ENCODE peak calls at places on chromosomes 13 and 19, in four cellular contexts. E, M, A and J are unnamed samples. For H3K4me1, the result is how much of the 10 kb centered on the place peaks cover.

GRCh38 chr13:50365300-50365682 is 350.0 kb downstream of the KCNRG start:
- DNase-seq in E (no peak), M (no peak), A (no peak), J (no peak)

GRCh38 chr13:43154083-43154739 is 130.8 kb downstream of the DNAJC15 start:
- DNase-seq in E (no peak), M (no peak), A (no peak), J (no peak)

GRCh38 chr19:1161716-1162115 is 12.4 kb downstream of the SBNO2 start:
- DNase-seq in E (no peak), M (peak), A (no peak), J (no peak)

GRCh38 chr19:35498984-35499383 is 8.7 kb upstream of the KRTDAP start:
- DNase-seq in E (no peak), M (no peak), A (no peak), J (no peak)

GRCh38 chr19:19650331-19650730 is 6.9 kb upstream of the GMIP start:
- DNase-seq in E (no peak), M (no peak), A (no peak), J (no peak)

GRCh38 chr13:99996177-99996705 is 14.7 kb downstream of the ZIC2 start:
- DNase-seq in E (no peak), M (no peak), A (no peak), J (no peak)

GRCh38 chr19:45446944-45447343 is 20.9 kb upstream of the FOSB start:
- DNase-seq in E (no peak), M (no peak), A (no peak), J (no peak)

GRCh38 chr13:19861762-19862161 is 1.7 kb downstream of the ZMYM5 start:
- DNase-seq in E (no peak), M (no peak), A (no peak), J (no peak)

GRCh38 chr13:35198821-35199220 is 256.8 kb downstream of the NBEA start:
- DNase-seq in E (no peak), M (no peak), A (no peak), J (no peak)

GRCh38 chr13:105165449-105166125 is 1369.9 kb downstream of the EFNB2 start:
- DNase-seq in E (no peak), M (no peak), A (peak), J (no peak)

GRCh38 chr19:31707206-31707605 is 358.0 kb upstream of the TSHZ3 start:
- DNase-seq in E (no peak), M (no peak), A (no peak), J (no peak)

GRCh38 chr13:45713721-45714120 is 11.6 kb downstream of the CBY2 start:
- DNase-seq in E (no peak), M (no peak), A (no peak), J (no peak)

GRCh38 chr13:26585136-26585535 is 27.7 kb downstream of the WASF3 start:
- DNase-seq in E (no peak), M (no peak), A (no peak), J (no peak)

GRCh38 chr19:7888826-7889217 is 512 bp downstream of the LRRC8E start:
- DNase-seq in E (no peak), M (no peak), A (no peak), J (no peak)

GRCh38 chr19:2974342-2974932 is 2.9 kb upstream of the TLE6 start:
- DNase-seq in E (peak), M (no peak), A (peak), J (no peak)

GRCh38 chr13:40146586-40147240 is 491.3 kb downstream of the COG6 start:
- DNase-seq in E (no peak), M (no peak), A (no peak), J (no peak)

GRCh38 chr13:20101467-20102316 is 59.2 kb downstream of the GJA3 start:
- DNase-seq in E (no peak), M (no peak), A (no peak), J (no peak)

GRCh38 chr13:113816925-113817859 is 46.7 kb downstream of the GAS6 start:
- DNase-seq in E (peak), M (peak), A (peak), J (peak)

GRCh38 chr19:29528350-29528945 is 2.7 kb downstream of the VSTM2B start:
- DNase-seq in E (peak), M (no peak), A (peak), J (peak)

GRCh38 chr19:15223649-15224371 is 8.4 kb downstream of the EPHX3 start:
- DNase-seq in E (no peak), M (no peak), A (no peak), J (no peak)

GRCh38 chr13:97631158-97631557 is 197.2 kb downstream of the RAP2A start:
- DNase-seq in E (no peak), M (no peak), A (no peak), J (no peak)
- TF ChIP-seq CTCF in E (no peak), M (no peak), A (no peak), J (no peak)

GRCh38 chr19:6737873-6738725 is 719 bp upstream of the GPR108 start:
- DNase-seq in E (peak), M (peak), A (peak), J (peak)
- H3K4me1 ChIP-seq in E (half or more), M (under half), A (under half), J (under half)

DNA sequence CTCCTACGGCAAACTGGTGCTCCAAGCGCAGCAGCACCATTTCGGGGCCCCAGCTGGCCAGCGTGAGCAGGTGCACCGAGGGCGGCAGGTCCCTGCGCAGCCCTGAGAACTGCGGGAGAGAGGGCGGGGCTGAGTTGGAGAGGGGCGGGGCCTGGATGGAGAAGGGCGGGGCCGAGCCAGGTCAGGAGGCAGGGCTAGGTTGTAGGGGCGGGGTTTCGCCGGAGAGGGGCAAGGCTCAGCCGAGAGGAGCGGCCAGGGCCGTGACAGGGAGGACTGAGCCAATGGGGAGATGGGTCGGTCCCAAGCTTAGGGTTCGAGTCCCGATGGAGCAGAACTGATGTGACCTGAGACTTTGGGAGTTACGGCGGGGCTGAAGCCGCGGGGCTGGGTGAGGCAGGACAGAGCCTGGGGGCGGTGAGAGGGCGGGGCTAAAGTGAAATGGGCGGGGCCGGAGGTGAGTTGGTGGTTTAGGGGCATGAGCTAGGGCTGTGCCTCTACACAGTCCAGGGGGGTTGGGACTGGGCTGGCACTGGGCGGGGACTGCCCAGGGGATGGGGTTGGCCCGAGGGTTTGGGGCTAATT is 19.0 kb downstream of the MAN2B1 start:
- DNase-seq in E (no peak), M (peak), A (peak), J (no peak)
- H3K4me3 ChIP-seq in E (peak), M (peak), A (peak), J (no peak)

DNA sequence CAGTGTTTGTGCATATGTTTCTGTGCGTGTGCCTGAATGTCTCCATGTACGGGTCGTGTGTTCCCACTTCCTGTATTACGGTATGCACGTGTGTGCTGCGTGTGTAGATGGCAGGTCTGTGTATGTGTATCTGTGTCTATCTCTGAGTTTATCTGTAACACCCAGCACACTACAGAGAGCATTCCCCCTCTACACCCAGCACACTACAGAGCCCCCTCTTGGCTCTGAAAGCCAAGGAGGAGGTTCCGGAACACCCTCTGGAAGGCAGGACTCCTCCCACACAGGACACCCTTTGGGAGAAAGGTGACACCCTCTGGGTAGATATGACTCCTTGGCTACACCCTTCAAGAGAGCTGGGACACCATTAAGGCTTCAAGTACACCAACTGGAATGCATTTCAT is 2.1 kb upstream of the ERFL start:
- DNase-seq in E (no peak), M (no peak), A (no peak), J (no peak)
- TF ChIP-seq CTCF in E (no peak), M (no peak), A (no peak), J (no peak)